ENCODE peak calls at places on chromosomes 16 and 17, in eight cellular contexts. F is heart left ventricle, Q is ovary, J is body of pancreas, H is sigmoid colon, B is A549, S is gastrocnemius medialis, N is breast epithelium. G is an unnamed sample.

GRCh38 chr17:21020622-21021021 is 22.2 kb downstream of the USP22 start:
- DNase-seq in Q (no peak), S (no peak), N (no peak), H (peak; percentile 55), J (peak; percentile 8), F (no peak), B (no peak), G (no peak)

GRCh38 chr16:74460542-74460941 is 39.3 kb upstream of the CLEC18B start:
- DNase-seq in F (no peak), Q (no peak), H (no peak), S (no peak), J (no peak), B (no peak), N (no peak), G (no peak)

GRCh38 chr17:40458001-40458791 is 14.9 kb downstream of the IGFBP4 start:
- DNase-seq in S (no peak), H (peak; percentile 82), F (peak; percentile 43), J (peak; percentile 66), N (no peak), Q (peak; percentile 73), B (no peak), G (no peak)

GRCh38 chr17:45221081-45221996 is at the start of gene FMNL1:
- DNase-seq in H (no peak), J (no peak), S (no peak), Q (no peak), N (no peak), F (peak; percentile 74), B (no peak), G (no peak)

GRCh38 chr17:75979705-75980187 is 706 bp downstream of the TEN1 start:
- DNase-seq in B (no peak), H (no peak), N (no peak), S (no peak), Q (no peak), J (no peak), F (no peak), G (no peak)

GRCh38 chr17:83189673-83190385 is 110.4 kb downstream of the METRNL start:
- DNase-seq in B (no peak), S (no peak), Q (peak; percentile 88), H (peak; percentile 79), N (peak; percentile 18), J (no peak), F (peak; percentile 13), G (peak; percentile 71)

GRCh38 chr17:39270923-39271322 is 45.2 kb upstream of the STAC2 start:
- DNase-seq in N (no peak), Q (no peak), B (no peak), S (no peak), H (no peak), F (no peak), J (no peak), G (no peak)

GRCh38 chr16:68319185-68319908 is 8.5 kb downstream of the PRMT7 start:
- DNase-seq in S (no peak), Q (no peak), F (no peak), N (no peak), H (no peak), B (no peak), J (no peak), G (no peak)

GRCh38 chr17:72387487-72387886 is 266.7 kb downstream of the SOX9 start:
- DNase-seq in J (no peak), Q (no peak), B (no peak), N (no peak), S (no peak), F (no peak), H (no peak), G (no peak)

GRCh38 chr17:78790552-78790951 is 8.5 kb upstream of the CYTH1 start:
- DNase-seq in F (no peak), N (no peak), J (no peak), B (no peak), Q (peak; percentile 26), S (no peak), H (no peak), G (no peak)

GRCh38 chr17:11874756-11875155 is 122.5 kb downstream of the ZNF18 start:
- DNase-seq in J (no peak), N (no peak), H (no peak), S (no peak), Q (no peak), B (no peak), F (no peak), G (no peak)

GRCh38 chr17:11869680-11870394 is 127.4 kb downstream of the ZNF18 start:
- DNase-seq in N (no peak), S (no peak), Q (no peak), J (no peak), F (no peak), H (no peak), B (no peak), G (no peak)

DNA sequence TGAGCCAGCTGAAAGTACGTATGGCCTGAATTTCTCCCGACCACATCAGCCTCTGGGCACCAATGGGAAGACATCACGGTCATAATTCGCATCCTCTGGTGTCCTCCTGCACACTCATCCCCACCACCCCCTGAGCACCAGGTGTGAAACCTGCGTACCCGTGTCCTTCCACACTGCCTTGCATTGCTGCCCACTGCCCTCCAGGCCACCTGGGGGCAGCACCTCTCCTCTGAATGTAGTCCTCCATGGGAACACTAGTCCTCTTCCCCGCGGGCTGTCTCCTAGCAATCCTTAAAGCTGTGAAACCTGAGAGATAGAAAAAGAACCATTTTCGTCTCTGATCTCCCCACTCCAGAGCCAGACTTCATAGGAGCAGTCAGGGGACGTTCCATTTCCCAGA is 125.5 kb downstream of the ZNF18 start:
- DNase-seq in H (no peak), N (no peak), B (no peak), J (no peak), F (no peak), S (no peak), Q (no peak), G (no peak)
- H3K4me3 ChIP-seq in H (no peak overlapping the region), N (no peak overlapping the region), B (no peak overlapping the region), J (no peak overlapping the region), F (no peak overlapping the region), S (no peak overlapping the region), Q (no peak overlapping the region), G (no peak overlapping the region)

GRCh38 chr16:29962344-29962994 is 590 bp downstream of the TMEM219 start:
- DNase-seq in S (no peak), Q (no peak), N (no peak), B (no peak), J (no peak), H (no peak), F (peak; percentile 41), G (peak; percentile 20)

GRCh38 chr16:29963021-29963743 is 1.3 kb downstream of the TMEM219 start:
- DNase-seq in B (no peak), N (no peak), F (no peak), Q (no peak), J (no peak), H (no peak), S (no peak), G (no peak)

GRCh38 chr16:29959293-29959692 is 2.6 kb upstream of the TMEM219 start:
- DNase-seq in S (no peak), F (no peak), Q (no peak), N (no peak), B (no peak), H (no peak), J (no peak), G (no peak)

GRCh38 chr16:29961127-29961478 is 776 bp upstream of the TMEM219 start:
- DNase-seq in F (no peak), N (no peak), S (no peak), H (no peak), B (no peak), Q (no peak), J (no peak), G (no peak)

DNA sequence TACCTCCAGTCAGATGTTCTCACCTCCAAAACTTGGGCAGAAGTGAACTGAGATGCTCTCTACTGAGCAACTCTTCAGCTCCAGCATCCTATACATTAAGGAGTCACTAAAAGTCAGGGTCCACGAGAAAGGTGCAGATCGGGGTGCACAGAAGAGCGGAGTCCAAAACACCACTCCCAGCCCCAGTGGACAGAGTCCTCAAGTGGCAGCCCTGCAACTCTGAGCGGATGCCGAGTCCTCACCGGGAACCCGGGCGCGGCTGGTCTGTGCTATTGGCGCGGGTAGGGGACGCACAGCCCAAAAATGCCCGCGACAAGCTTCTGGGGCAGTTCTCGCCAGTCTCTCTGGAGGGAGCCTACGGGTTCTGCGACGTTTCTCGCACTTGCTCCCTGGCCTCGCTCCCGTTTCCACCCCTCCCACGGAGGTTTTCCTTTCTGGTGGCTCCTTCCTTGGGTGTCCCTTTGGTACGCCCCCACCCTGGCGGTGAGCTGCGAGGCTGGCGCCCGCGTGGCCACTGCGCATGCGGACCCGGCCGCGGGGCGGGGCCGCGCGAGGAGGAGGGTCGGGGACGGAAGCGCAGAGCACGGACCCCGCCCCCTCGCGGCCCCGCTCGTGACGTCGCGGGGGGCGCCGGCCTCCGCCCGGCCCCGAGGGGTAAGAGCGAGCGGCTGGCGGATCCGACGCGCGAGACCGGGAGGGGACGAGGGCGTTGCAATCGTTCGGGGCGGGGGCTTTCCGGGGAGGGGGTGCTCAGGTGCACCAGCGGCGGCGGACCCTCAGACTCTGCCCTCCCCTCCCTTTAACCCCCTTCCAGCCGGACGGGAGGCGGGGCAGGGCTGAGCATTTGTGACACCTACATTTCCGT is at the start of gene TMEM219:
- DNase-seq in F (peak; percentile 93), Q (peak; percentile 95), S (peak; percentile 81), B (peak; percentile 94), N (peak; percentile 87), H (peak; percentile 96), J (peak; percentile 90), G (peak; percentile 76)
- TF ChIP-seq POLR2A in F (peak; percentile 85), Q (peak; percentile 59), S (peak; percentile 55), B (peak; percentile 53), N (peak; percentile 14), H (peak; percentile 33), J (peak; percentile 58), G (no peak)

GRCh38 chr17:30207655-30208054 is 27.8 kb downstream of the SLC6A4 start:
- DNase-seq in H (no peak), Q (no peak), N (no peak), F (no peak), B (no peak), J (no peak), S (no peak), G (no peak)

GRCh38 chr17:30199600-30199999 is 35.9 kb downstream of the SLC6A4 start:
- DNase-seq in S (no peak), N (peak; percentile 4), H (no peak), F (no peak), Q (no peak), B (no peak), J (no peak), G (no peak)

GRCh38 chr17:30200086-30200485 is 35.4 kb downstream of the SLC6A4 start:
- DNase-seq in B (no peak), N (peak; percentile 3), H (no peak), S (no peak), Q (no peak), F (no peak), J (no peak), G (no peak)

GRCh38 chr17:30208214-30208613 is 27.3 kb downstream of the SLC6A4 start:
- DNase-seq in B (no peak), J (no peak), F (no peak), Q (no peak), S (no peak), N (no peak), H (no peak), G (no peak)

GRCh38 chr17:30203471-30203981 is 32.0 kb downstream of the SLC6A4 start:
- DNase-seq in J (no peak), Q (no peak), N (peak; percentile 8), H (no peak), B (no peak), F (no peak), S (no peak), G (no peak)
- H3K4me3 ChIP-seq in J (no peak overlapping the region), Q (no peak overlapping the region), N (no peak overlapping the region), H (no peak overlapping the region), B (no peak overlapping the region), F (no peak overlapping the region), S (no peak overlapping the region), G (no peak overlapping the region)

GRCh38 chr17:80544655-80545498 is at the start of gene RPTOR:
- DNase-seq in B (peak; percentile 98), J (peak; percentile 88), H (peak; percentile 93), F (peak; percentile 91), Q (peak; percentile 93), S (peak; percentile 84), N (peak; percentile 77), G (peak; percentile 93)
- TF ChIP-seq POLR2A in B (peak; percentile 65), J (peak; percentile 65), H (no peak), F (no peak), Q (no peak), S (peak; percentile 24), N (no peak), G (peak; percentile 21)

G was measured in tibial nerve.